ENCODE peak calls at places on chromosomes 5 and 9, in five cellular contexts. S, G, N, W and R are unnamed samples.

GRCh38 chr9:357560-357959 is 142.9 kb downstream of the DOCK8 start:
- DNase-seq in G (no peak), N (no peak), S (no peak), W (peak), R (no peak)

GRCh38 chr5:17219006-17219422 is 1.6 kb downstream of the BASP1 start:
- DNase-seq in S (no peak), G (peak), N (peak), W (no peak), R (peak)

GRCh38 chr9:136695435-136695895 is 8.2 kb upstream of the AGPAT2 start:
- DNase-seq in W (no peak), G (no peak), N (peak), S (no peak), R (no peak)

GRCh38 chr5:101306391-101307137 is 403.5 kb upstream of the ST8SIA4 start:
- DNase-seq in G (no peak), W (no peak), S (no peak), N (peak), R (no peak)

GRCh38 chr9:133609311-133610098 is at the start of gene FAM163B:
- DNase-seq in S (no peak), G (peak), N (no peak), W (no peak), R (peak)

GRCh38 chr5:94082405-94082804 is 341.0 kb upstream of the POU5F2 start:
- DNase-seq in W (no peak), N (no peak), S (no peak), G (no peak), R (no peak)

GRCh38 chr9:79694676-79695400 is 123.1 kb downstream of the TLE4 start:
- DNase-seq in N (no peak), G (peak), W (no peak), S (no peak), R (no peak)

GRCh38 chr5:174816858-174817257 is 92.5 kb downstream of the MSX2 start:
- DNase-seq in G (peak), N (no peak), W (no peak), S (no peak), R (no peak)

GRCh38 chr9:12776775-12777055 is 1.9 kb downstream of the LURAP1L start:
- DNase-seq in N (no peak), S (no peak), G (no peak), W (no peak), R (no peak)

GRCh38 chr5:149271717-149272558 is at the start of gene AFAP1L1:
- DNase-seq in G (peak), W (peak), S (no peak), N (peak), R (peak)

GRCh38 chr5:74641014-74641777 is 668 bp upstream of the ENC1 start:
- DNase-seq in W (peak), S (no peak), G (peak), N (peak), R (peak)

GRCh38 chr5:128118214-128118613 is 34.6 kb downstream of the SLC12A2 start:
- DNase-seq in W (no peak), S (no peak), N (no peak), G (no peak), R (no peak)

GRCh38 chr5:88833371-88834107 is 49.4 kb downstream of the MEF2C start:
- DNase-seq in N (no peak), G (peak), S (no peak), W (no peak), R (no peak)

GRCh38 chr5:33939863-33940262 is 3.7 kb downstream of the RXFP3 start:
- DNase-seq in S (no peak), N (no peak), W (no peak), G (no peak), R (no peak)

GRCh38 chr5:158212915-158213314 is 354.0 kb upstream of the CLINT1 start:
- DNase-seq in S (no peak), N (peak), W (no peak), G (peak), R (no peak)

GRCh38 chr9:131276107-131276888 is at the start of gene FAM78A:
- DNase-seq in G (peak), S (no peak), W (peak), N (no peak), R (peak)

GRCh38 chr9:113678874-113679273 is 197.2 kb upstream of the ZNF618 start:
- DNase-seq in N (no peak), S (no peak), G (no peak), W (no peak), R (no peak)

GRCh38 chr5:125463441-125464092 is 717.1 kb upstream of the ZNF608 start:
- DNase-seq in G (no peak), W (no peak), N (no peak), S (no peak), R (no peak)

GRCh38 chr9:68913054-68913453 is 100.9 kb downstream of the PRKACG start:
- DNase-seq in N (no peak), G (no peak), S (no peak), W (no peak), R (no peak)

GRCh38 chr5:172110921-172111873 is 76.8 kb downstream of the STK10 start:
- DNase-seq in S (peak), N (no peak), W (peak), G (peak), R (peak)

GRCh38 chr9:503331-503730 is 288.7 kb downstream of the DOCK8 start:
- DNase-seq in G (peak), N (no peak), S (no peak), W (no peak), R (no peak)

GRCh38 chr5:73908440-73908839 is 282.4 kb downstream of the ARHGEF28 start:
- DNase-seq in W (no peak), N (no peak), G (no peak), S (no peak), R (peak)

GRCh38 chr5:14816374-14816998 is 55.1 kb downstream of the ANKH start:
- DNase-seq in G (no peak), N (no peak), W (no peak), S (no peak), R (no peak)

GRCh38 chr5:77499973-77500372 is 7.9 kb upstream of the WDR41 start:
- DNase-seq in N (no peak), G (no peak), S (no peak), W (no peak), R (no peak)

GRCh38 chr5:158677490-158677838 is 422.3 kb downstream of the EBF1 start:
- DNase-seq in N (no peak), W (no peak), S (no peak), G (no peak), R (no peak)

GRCh38 chr9:128242828-128243485 is 32.9 kb downstream of the GOLGA2 start:
- DNase-seq in N (no peak), S (no peak), W (no peak), G (no peak), R (peak)

GRCh38 chr9:126326228-126327015 is at the start of gene MVB12B:
- DNase-seq in N (peak), G (peak), S (no peak), W (no peak), R (peak)

GRCh38 chr5:132688536-132689409 is 15.0 kb downstream of the IL4 start:
- DNase-seq in G (no peak), W (no peak), S (no peak), N (no peak), R (no peak)

GRCh38 chr5:132686193-132686592 is 12.4 kb downstream of the IL4 start:
- DNase-seq in W (no peak), S (no peak), N (no peak), G (no peak), R (no peak)

GRCh38 chr5:132684922-132685720 is 11.3 kb downstream of the IL4 start:
- DNase-seq in G (no peak), N (no peak), S (no peak), W (no peak), R (no peak)

GRCh38 chr5:132689518-132689917 is 15.7 kb downstream of the IL4 start:
- DNase-seq in G (no peak), S (no peak), W (no peak), N (no peak), R (no peak)

DNA sequence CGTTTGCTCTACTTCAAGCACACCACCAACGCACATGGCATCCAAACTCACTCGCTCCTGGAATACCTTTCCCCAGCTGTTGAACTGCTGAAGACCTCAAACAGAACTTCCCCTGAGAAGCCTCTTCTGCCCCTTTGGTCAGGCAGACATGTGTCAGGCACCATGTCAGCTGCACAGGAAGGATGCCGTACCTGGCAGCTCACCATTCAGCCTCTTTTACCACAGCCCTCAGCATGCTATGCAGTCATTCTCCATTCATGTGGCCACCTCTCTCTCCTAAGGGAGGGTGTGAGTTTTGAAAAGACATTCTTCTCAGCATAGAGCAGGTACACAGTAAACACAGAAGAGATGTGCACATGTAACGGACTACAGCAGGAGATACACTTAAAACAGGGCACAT is 14.2 kb downstream of the IL4 start:
- DNase-seq in N (no peak), G (no peak), S (no peak), W (no peak), R (no peak)
- TF ChIP-seq REST in N (no peak), G (no peak), S (no peak), W (no peak), R (no peak)

GRCh38 chr9:108182950-108183381 is 672.8 kb downstream of the ACTL7B start:
- DNase-seq in W (no peak), N (no peak), G (no peak), S (peak), R (no peak)

GRCh38 chr9:108186996-108187395 is 668.8 kb downstream of the ACTL7B start:
- DNase-seq in N (no peak), W (no peak), S (no peak), G (no peak), R (no peak)

GRCh38 chr9:108184941-108185340 is 670.8 kb downstream of the ACTL7B start:
- DNase-seq in G (no peak), W (no peak), S (no peak), N (no peak), R (no peak)

GRCh38 chr9:108184009-108184408 is 671.8 kb downstream of the ACTL7B start:
- DNase-seq in G (no peak), N (no peak), W (no peak), S (no peak), R (no peak)

DNA sequence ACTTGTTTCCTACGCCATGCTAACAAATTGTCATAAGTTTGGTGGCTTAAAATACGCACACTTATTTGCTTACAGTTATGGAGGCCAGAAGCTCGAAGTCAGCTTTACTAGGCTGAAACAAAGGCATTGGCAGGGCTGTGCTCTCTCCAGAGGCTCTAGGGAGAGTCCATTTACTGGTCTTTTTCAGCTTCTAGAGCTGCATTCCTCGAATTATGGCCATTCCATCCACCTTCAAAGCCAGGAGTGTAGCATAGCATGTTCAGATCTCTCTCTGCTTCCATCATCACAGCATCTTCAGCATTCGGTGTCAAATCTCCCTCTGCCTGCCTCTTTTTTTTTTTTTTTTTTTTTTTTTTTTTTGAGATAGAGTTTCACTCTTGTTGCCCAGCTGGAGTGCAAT is 670.2 kb downstream of the ACTL7B start:
- DNase-seq in N (no peak), W (no peak), S (no peak), G (no peak), R (no peak)
- TF ChIP-seq REST in N (no peak), W (no peak), S (no peak), G (no peak), R (no peak)

GRCh38 chr5:5014836-5015235 is 125.3 kb upstream of the ADAMTS16 start:
- DNase-seq in S (no peak), G (peak), N (no peak), W (no peak), R (no peak)
- TF ChIP-seq REST in S (no peak), G (no peak), N (no peak), W (no peak), R (no peak)

GRCh38 chr5:140190868-140191209 is 15.9 kb downstream of the CYSTM1 start:
- DNase-seq in W (no peak), S (no peak), N (no peak), G (no peak), R (no peak)

GRCh38 chr5:140197023-140197422 is 22.0 kb downstream of the CYSTM1 start:
- DNase-seq in W (no peak), S (no peak), G (no peak), N (no peak), R (no peak)

GRCh38 chr5:140192715-140193428 is 17.9 kb downstream of the CYSTM1 start:
- DNase-seq in S (no peak), G (no peak), N (no peak), W (no peak), R (no peak)

GRCh38 chr5:140194662-140195061 is 19.7 kb downstream of the CYSTM1 start:
- DNase-seq in G (no peak), W (no peak), S (no peak), N (no peak), R (no peak)

GRCh38 chr5:140196406-140196805 is 21.4 kb downstream of the CYSTM1 start:
- DNase-seq in S (no peak), G (no peak), W (no peak), N (no peak), R (no peak)
- TF ChIP-seq REST in S (no peak), G (no peak), W (no peak), N (no peak), R (no peak)

GRCh38 chr9:33867747-33868429 is 50.9 kb downstream of the UBE2R2 start:
- DNase-seq in G (no peak), N (no peak), S (no peak), W (no peak), R (peak)

DNA sequence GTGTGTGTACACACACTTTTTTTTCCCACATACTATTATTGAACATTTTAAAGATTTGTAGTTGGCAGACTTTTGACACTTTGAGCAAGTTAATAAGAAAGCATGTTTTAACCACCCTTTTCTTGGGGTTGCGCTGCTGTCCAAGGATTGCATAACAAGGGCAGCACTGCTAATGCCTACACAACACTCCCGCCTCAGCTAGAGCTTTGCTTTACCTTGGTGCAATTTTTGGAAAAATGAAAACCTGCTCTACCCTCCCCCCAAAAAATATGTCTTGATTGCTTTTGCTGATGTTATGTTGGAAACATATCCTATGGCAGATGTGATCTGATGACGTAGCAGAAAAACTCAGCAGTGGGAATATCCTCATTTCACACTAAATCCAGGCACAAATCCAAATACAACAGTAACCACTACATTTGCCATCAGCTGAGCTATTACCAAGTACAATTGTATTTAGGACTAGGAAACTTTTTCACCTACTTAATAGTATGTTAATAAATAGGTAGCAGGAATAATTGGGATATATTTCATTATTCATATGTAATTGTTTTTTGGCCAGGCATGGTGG is 51.6 kb downstream of the UBE2R2 start:
- DNase-seq in W (no peak), S (no peak), G (no peak), N (no peak), R (no peak)
- TF ChIP-seq REST in W (no peak), S (no peak), G (no peak), N (no peak), R (no peak)

DNA sequence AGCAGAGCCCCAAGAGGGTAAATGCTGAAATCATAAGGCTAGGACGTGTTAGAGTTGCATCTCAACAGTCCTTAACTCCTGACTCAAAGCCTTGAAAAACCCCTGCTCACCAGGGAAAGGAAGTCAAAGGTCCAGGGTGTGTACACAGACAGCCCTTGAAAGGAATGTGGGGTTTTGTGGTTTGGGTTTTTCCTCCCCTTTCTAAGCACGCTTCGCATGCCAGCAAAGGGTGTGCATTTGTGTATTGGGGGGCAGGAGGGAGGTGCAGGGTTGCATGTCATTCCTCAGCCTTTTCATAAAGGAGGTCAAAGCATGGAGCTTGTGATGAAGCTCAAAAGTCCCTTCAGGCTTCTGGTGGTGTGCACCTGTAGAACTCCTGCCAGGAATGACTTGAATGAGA is 17.3 kb upstream of the XPA start:
- DNase-seq in N (peak), W (peak), G (no peak), S (no peak), R (no peak)
- TF ChIP-seq REST in N (no peak), W (no peak), G (no peak), S (no peak), R (no peak)